ENCODE peak calls at places on chromosome 1, in ten cellular contexts. C, S, L, F, R, I, K, X, O and G are unnamed samples.

GRCh38 chr1:57131701-57132394 is 166.0 kb upstream of the C8B start:
- DNase-seq in X (no peak), K (no peak), I (no peak), S (no peak), C (peak; percentile 74), R (no peak), O (no peak), F (no peak), L (no peak), G (no peak)

GRCh38 chr1:211698161-211699026 is 23.0 kb upstream of the NEK2 start:
- DNase-seq in L (peak; percentile 81), S (peak; percentile 78), I (peak; percentile 70), F (peak; percentile 71), C (peak; percentile 11), R (peak; percentile 88), X (peak; percentile 84), O (peak; percentile 72), K (peak; percentile 89), G (peak; percentile 72)

GRCh38 chr1:227808566-227808965 is 6.9 kb upstream of the PRSS38 start:
- DNase-seq in S (no peak), I (no peak), O (no peak), K (no peak), C (peak; percentile 37), X (no peak), R (no peak), L (peak; percentile 33), F (no peak), G (no peak)

GRCh38 chr1:180117764-180118116 is 36.9 kb upstream of the QSOX1 start:
- DNase-seq in O (no peak), S (no peak), L (peak; percentile 50), R (no peak), K (no peak), I (no peak), F (no peak), C (peak; percentile 83), X (no peak), G (no peak)

GRCh38 chr1:50667710-50668356 is 244.6 kb upstream of the DMRTA2 start:
- DNase-seq in K (no peak), R (no peak), S (no peak), O (no peak), L (no peak), X (no peak), F (no peak), C (no peak), I (no peak), G (no peak)

GRCh38 chr1:67489643-67490042 is 59.4 kb upstream of the SERBP1 start:
- DNase-seq in O (no peak), C (peak; percentile 8), X (no peak), I (no peak), S (no peak), F (no peak), L (no peak), K (peak; percentile 38), R (no peak), G (no peak)

GRCh38 chr1:17274186-17275170 is 25.6 kb downstream of the PADI3 start:
- DNase-seq in R (peak; percentile 74), F (no peak), I (no peak), S (no peak), K (peak; percentile 88), X (no peak), C (peak; percentile 26), O (no peak), L (peak; percentile 69), G (peak; percentile 57)

GRCh38 chr1:241888232-241888631 is 40.2 kb downstream of the EXO1 start:
- DNase-seq in C (peak; percentile 19), I (no peak), S (no peak), K (no peak), R (no peak), X (no peak), L (no peak), O (no peak), F (no peak), G (no peak)

GRCh38 chr1:83512371-83513004 is 486.4 kb downstream of the TTLL7 start:
- DNase-seq in F (no peak), L (no peak), S (no peak), C (no peak), O (no peak), X (no peak), K (no peak), R (no peak), I (no peak), G (no peak)

GRCh38 chr1:168365719-168366474 is 85.2 kb downstream of the TBX19 start:
- DNase-seq in K (peak; percentile 38), R (no peak), I (no peak), S (no peak), C (no peak), O (no peak), L (peak; percentile 46), X (no peak), F (no peak), G (peak; percentile 58)

GRCh38 chr1:3040004-3040403 is 18.7 kb downstream of the ACTRT2 start:
- DNase-seq in O (no peak), K (no peak), S (no peak), C (no peak), L (no peak), X (peak; percentile 31), I (no peak), F (no peak), R (no peak), G (no peak)

GRCh38 chr1:94274561-94274960 is 37.2 kb upstream of the ARHGAP29 start:
- DNase-seq in O (no peak), X (no peak), C (no peak), R (no peak), I (no peak), K (no peak), S (no peak), F (no peak), L (no peak), G (no peak)

GRCh38 chr1:198922638-198923430 is 284.0 kb downstream of the PTPRC start:
- DNase-seq in F (no peak), K (peak; percentile 69), L (no peak), O (no peak), X (no peak), C (no peak), S (no peak), R (no peak), I (no peak), G (no peak)

GRCh38 chr1:15617874-15618684 is 821 bp downstream of the DDI2 start:
- DNase-seq in L (no peak), O (peak; percentile 11), C (no peak), R (peak; percentile 57), X (no peak), S (peak; percentile 10), I (no peak), F (no peak), K (peak; percentile 78), G (peak; percentile 77)

GRCh38 chr1:103108525-103109150 is 316 bp upstream of the COL11A1 start:
- DNase-seq in R (no peak), O (no peak), S (no peak), C (peak; percentile 47), K (no peak), L (peak; percentile 4), I (no peak), X (no peak), F (peak; percentile 41), G (no peak)
- H3K4me3 ChIP-seq in R (no peak overlapping the region), O (no peak overlapping the region), S (peak overlapping the region; percentile 42), C (peak overlapping the region; percentile 63), K (no peak overlapping the region), L (peak overlapping the region; percentile 51), I (no peak overlapping the region), X (peak overlapping the region; percentile 29), F (peak overlapping the region; percentile 62), G (no peak overlapping the region)

GRCh38 chr1:183633676-183634343 is 1.8 kb downstream of the ARPC5 start:
- DNase-seq in X (no peak), O (peak; percentile 42), L (peak; percentile 83), K (peak; percentile 84), R (no peak), F (no peak), S (no peak), C (peak; percentile 89), I (no peak), G (peak; percentile 52)

GRCh38 chr1:183634429-183635065 is 1.0 kb downstream of the ARPC5 start:
- DNase-seq in L (no peak), S (no peak), X (no peak), O (no peak), C (no peak), I (no peak), K (no peak), F (no peak), R (no peak), G (no peak)

GRCh38 chr1:183630748-183631147 is 4.8 kb downstream of the ARPC5 start:
- DNase-seq in K (no peak), S (no peak), O (no peak), I (no peak), F (no peak), X (no peak), R (no peak), C (peak; percentile 53), L (no peak), G (no peak)

GRCh38 chr1:183632964-183633363 is 2.6 kb downstream of the ARPC5 start:
- DNase-seq in F (no peak), L (no peak), O (no peak), X (no peak), K (peak; percentile 51), R (no peak), C (no peak), I (no peak), S (no peak), G (no peak)

GRCh38 chr1:183632087-183632486 is 3.5 kb downstream of the ARPC5 start:
- DNase-seq in L (no peak), I (no peak), O (no peak), F (no peak), S (no peak), X (no peak), C (peak; percentile 86), R (no peak), K (no peak), G (no peak)
- H3K4me3 ChIP-seq in L (peak overlapping the region; percentile 96), I (no peak overlapping the region), O (no peak overlapping the region), F (peak overlapping the region; percentile 90), S (no peak overlapping the region), X (no peak overlapping the region), C (peak overlapping the region; percentile 80), R (no peak overlapping the region), K (peak overlapping the region; percentile 87), G (no peak overlapping the region)

DNA sequence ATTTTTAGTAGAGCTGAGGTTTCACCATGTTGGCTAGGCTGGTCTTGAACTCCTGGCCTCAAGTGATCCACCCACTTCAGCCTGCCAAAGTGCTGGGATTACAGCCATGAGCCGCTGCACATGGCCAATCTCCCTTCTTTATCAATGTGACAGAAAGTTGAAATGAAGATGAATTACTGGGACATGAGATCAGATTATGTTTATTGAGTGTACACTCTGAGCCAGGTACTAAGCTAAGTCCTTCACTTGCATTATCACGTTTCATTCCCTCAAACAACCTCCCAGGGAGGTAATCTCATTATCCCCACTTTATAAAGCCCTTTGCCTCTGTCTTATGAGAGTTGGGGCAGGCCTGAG is 6.3 kb upstream of the CHI3L2 start:
- DNase-seq in F (no peak), R (no peak), O (no peak), I (no peak), C (no peak), X (no peak), L (no peak), S (no peak), K (no peak), G (no peak)
- H3K4me3 ChIP-seq in F (no peak overlapping the region), R (no peak overlapping the region), O (peak overlapping the region; percentile 28), I (peak overlapping the region; percentile 42), C (no peak overlapping the region), X (no peak overlapping the region), L (no peak overlapping the region), S (no peak overlapping the region), K (peak overlapping the region; percentile 51), G (no peak overlapping the region)

DNA sequence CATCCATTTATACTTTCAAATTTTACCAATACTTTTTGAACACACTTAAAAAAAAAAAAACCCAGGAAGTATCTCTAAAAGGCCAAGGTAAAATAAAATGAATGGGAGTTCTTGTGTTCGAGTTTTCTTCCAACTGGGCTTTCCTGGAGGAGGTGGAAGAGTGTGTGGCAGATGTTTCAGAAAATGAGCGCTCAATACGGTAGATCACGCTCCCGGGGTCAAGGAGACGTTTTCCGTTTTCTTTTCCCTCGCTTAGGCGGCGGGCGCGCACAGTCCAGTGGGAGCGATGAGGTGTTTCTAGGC is 520 bp upstream of the UBE4B start:
- DNase-seq in L (no peak), R (no peak), K (no peak), F (no peak), O (no peak), S (no peak), I (no peak), C (no peak), X (no peak), G (no peak)
- H3K4me3 ChIP-seq in L (peak overlapping the region; percentile 39), R (peak overlapping the region; percentile 78), K (peak overlapping the region; percentile 51), F (peak overlapping the region; percentile 89), O (no peak overlapping the region), S (peak overlapping the region; percentile 100), I (no peak overlapping the region), C (peak overlapping the region; percentile 44), X (peak overlapping the region; percentile 88), G (peak overlapping the region; percentile 28)